ENCODE peak calls at places on chromosomes 16 and 17, in eight cellular contexts. H is esophagus squamous epithelium, A is PC-3, F is pancreas, S is heart right ventricle, J is colonic mucosa, Q is ovary, C is mammary epithelial cell. P is an unnamed sample.
A peak's percentile ranks its signal among the peaks of the same experiment; 100 is the strongest.

GRCh38 chr17:57045868-57046671 is 39.0 kb upstream of the AKAP1 start:
- DNase-seq in F (peak; percentile 70), Q (no peak), H (no peak), J (no peak), S (no peak), A (no peak), C (peak; percentile 30), P (no peak)

GRCh38 chr17:13557077-13557476 is 44.7 kb downstream of the HS3ST3A1 start:
- DNase-seq in H (no peak), Q (no peak), F (no peak), C (peak; percentile 36), J (no peak), S (no peak), A (peak; percentile 40), P (peak; percentile 53)

GRCh38 chr17:48910370-48910769 is 2.2 kb downstream of the UBE2Z start:
- DNase-seq in H (no peak), C (peak; percentile 64), S (no peak), J (no peak), A (peak; percentile 44), F (no peak), Q (no peak), P (peak; percentile 18)

GRCh38 chr16:27399969-27400368 is 2.0 kb upstream of the IL21R start:
- DNase-seq in S (no peak), J (no peak), F (no peak), H (no peak), Q (no peak), A (no peak), C (no peak), P (no peak)

GRCh38 chr17:20257008-20257407 is 210.3 kb downstream of the LGALS9B start:
- DNase-seq in F (no peak), A (no peak), C (no peak), J (no peak), H (no peak), S (no peak), Q (no peak), P (no peak)

GRCh38 chr16:5024632-5025031 is 9.1 kb downstream of the NAGPA start:
- DNase-seq in F (no peak), C (peak; percentile 45), A (peak; percentile 82), S (no peak), Q (no peak), J (peak; percentile 57), H (no peak), P (no peak)

GRCh38 chr16:74123195-74123594 is 173.4 kb upstream of the PSMD7 start:
- DNase-seq in S (no peak), J (no peak), C (no peak), A (no peak), H (no peak), Q (no peak), F (no peak), P (no peak)

GRCh38 chr16:11142951-11143740 is 112.9 kb downstream of the SOCS1 start:
- DNase-seq in A (no peak), F (no peak), Q (no peak), S (no peak), H (no peak), J (no peak), C (no peak), P (no peak)

GRCh38 chr17:18235743-18236256 is 10.4 kb downstream of the LLGL1 start:
- DNase-seq in Q (no peak), H (no peak), C (peak; percentile 90), S (no peak), J (no peak), A (peak; percentile 72), F (no peak), P (peak; percentile 57)

GRCh38 chr16:16007743-16008111 is 58.3 kb downstream of the ABCC1 start:
- DNase-seq in A (no peak), J (no peak), C (no peak), Q (no peak), H (no peak), F (no peak), S (no peak), P (no peak)

GRCh38 chr17:62134397-62134796 is 69.3 kb upstream of the MED13 start:
- DNase-seq in J (no peak), F (no peak), C (no peak), S (no peak), Q (no peak), A (no peak), H (no peak), P (no peak)

GRCh38 chr16:716250-716607 is 1.3 kb downstream of the METRN start:
- DNase-seq in S (no peak), J (no peak), H (no peak), F (no peak), C (no peak), A (no peak), Q (no peak), P (peak; percentile 80)

GRCh38 chr16:54926166-54926838 is 4.4 kb upstream of the IRX5 start:
- DNase-seq in J (no peak), F (no peak), C (peak; percentile 79), H (no peak), Q (no peak), A (no peak), S (no peak), P (peak; percentile 24)

GRCh38 chr17:45782889-45783592 is 1.1 kb upstream of the CRHR1 start:
- DNase-seq in H (no peak), Q (no peak), J (no peak), C (no peak), S (no peak), A (no peak), F (peak; percentile 80), P (peak; percentile 25)

GRCh38 chr16:81494888-81495287 is 50.3 kb downstream of the CMIP start:
- DNase-seq in J (no peak), Q (no peak), A (no peak), S (no peak), F (no peak), C (no peak), H (no peak), P (no peak)

GRCh38 chr17:76688165-76688622 is 22.6 kb downstream of the MXRA7 start:
- DNase-seq in A (peak; percentile 58), H (no peak), C (peak; percentile 35), F (no peak), Q (no peak), S (no peak), J (no peak), P (no peak)

GRCh38 chr17:76691379-76692191 is 19.2 kb downstream of the MXRA7 start:
- DNase-seq in Q (no peak), S (no peak), A (no peak), H (no peak), C (no peak), F (peak; percentile 34), J (no peak), P (no peak)

GRCh38 chr17:76690596-76691280 is 20.0 kb downstream of the MXRA7 start:
- DNase-seq in A (no peak), Q (no peak), C (no peak), J (no peak), S (no peak), H (no peak), F (peak; percentile 21), P (no peak)

GRCh38 chr17:76687278-76688164 is 23.2 kb downstream of the MXRA7 start:
- DNase-seq in Q (peak; percentile 62), A (no peak), J (no peak), S (peak; percentile 62), F (no peak), C (no peak), H (no peak), P (no peak)

GRCh38 chr17:76689859-76690258 is 20.9 kb downstream of the MXRA7 start:
- DNase-seq in A (no peak), F (no peak), H (no peak), J (no peak), Q (no peak), C (no peak), S (no peak), P (no peak)
- H3K4me1 ChIP-seq in A (peaks cover 17% of the 10 kb centered on the region), F (no peaks in the 10 kb centered on the region), H (peaks cover 12% of the 10 kb centered on the region), J (no peaks in the 10 kb centered on the region), Q (peaks cover 33% of the 10 kb centered on the region), C (no peaks in the 10 kb centered on the region), S (peaks cover 100% of the 10 kb centered on the region), P (peaks cover 13% of the 10 kb centered on the region)

GRCh38 chr17:79189264-79189663 is 114.6 kb downstream of the ENGASE start:
- DNase-seq in A (no peak), S (no peak), C (no peak), F (no peak), H (no peak), Q (no peak), J (no peak), P (no peak)

GRCh38 chr17:79186406-79186805 is 111.8 kb downstream of the ENGASE start:
- DNase-seq in F (no peak), H (no peak), C (no peak), S (no peak), J (no peak), A (no peak), Q (no peak), P (no peak)

GRCh38 chr17:79188679-79189078 is 114.1 kb downstream of the ENGASE start:
- DNase-seq in J (no peak), H (no peak), F (no peak), C (no peak), Q (no peak), S (no peak), A (no peak), P (no peak)

GRCh38 chr17:79187186-79187585 is 112.6 kb downstream of the ENGASE start:
- DNase-seq in J (no peak), F (no peak), H (no peak), C (no peak), S (no peak), A (no peak), Q (no peak), P (no peak)

GRCh38 chr17:79188048-79188447 is 113.4 kb downstream of the ENGASE start:
- DNase-seq in S (no peak), F (peak; percentile 73), A (peak; percentile 42), H (no peak), J (no peak), Q (no peak), C (no peak), P (peak; percentile 6)
- H3K27me3 ChIP-seq in S (peaks cover 5% of the 10 kb centered on the region), F (peaks cover 7% of the 10 kb centered on the region), A (peaks cover 99% of the 10 kb centered on the region), H (peaks cover 3% of the 10 kb centered on the region), J (peaks cover 14% of the 10 kb centered on the region), Q (no peaks in the 10 kb centered on the region), C (peaks cover 16% of the 10 kb centered on the region), P (peaks cover 65% of the 10 kb centered on the region)

GRCh38 chr17:50173335-50173941 is 7.6 kb downstream of the SGCA start:
- DNase-seq in H (no peak), S (peak; percentile 60), J (no peak), A (no peak), C (peak; percentile 28), F (no peak), Q (peak; percentile 68), P (peak; percentile 87)
- H3K27ac ChIP-seq in H (peak overlapping the region; percentile 89), S (peak overlapping the region; percentile 68), J (no peak overlapping the region), A (no peak overlapping the region), C (peak overlapping the region; percentile 17), F (no peak overlapping the region), Q (peak overlapping the region; percentile 50), P (peak overlapping the region; percentile 86)

GRCh38 chr16:29009050-29009837 is 24.4 kb downstream of the LAT start:
- DNase-seq in F (no peak), J (no peak), Q (no peak), A (no peak), C (no peak), H (no peak), S (no peak), P (no peak)

GRCh38 chr16:29012913-29013641 is 28.2 kb downstream of the LAT start:
- DNase-seq in C (no peak), S (no peak), H (no peak), A (no peak), F (no peak), Q (no peak), J (no peak), P (no peak)

GRCh38 chr16:29011851-29012250 is 27.0 kb downstream of the LAT start:
- DNase-seq in J (no peak), H (no peak), C (no peak), Q (no peak), A (no peak), F (no peak), S (no peak), P (no peak)

GRCh38 chr16:29009838-29010166 is 24.9 kb downstream of the LAT start:
- DNase-seq in J (no peak), H (no peak), Q (no peak), C (no peak), F (no peak), A (no peak), S (no peak), P (no peak)

GRCh38 chr16:29011112-29011511 is 26.3 kb downstream of the LAT start:
- DNase-seq in A (no peak), F (no peak), C (no peak), S (no peak), J (no peak), Q (no peak), H (no peak), P (no peak)
- H3K4me1 ChIP-seq in A (no peaks in the 10 kb centered on the region), F (no peaks in the 10 kb centered on the region), C (no peaks in the 10 kb centered on the region), S (no peaks in the 10 kb centered on the region), J (no peaks in the 10 kb centered on the region), Q (no peaks in the 10 kb centered on the region), H (no peaks in the 10 kb centered on the region), P (no peaks in the 10 kb centered on the region)

P was measured in cardiac muscle cell.